ENCODE peak calls at places on chromosomes 6 and 20, in seven cellular contexts. One of them, this sample, is unnamed.

GRCh38 chr20:39899881-39900280 is 789.2 kb downstream of the MAFB start:
- DNase-seq in tibial artery: no peak
- DNase-seq in ovary: no peak
- DNase-seq in fibroblast of lung: no peak
- DNase-seq in dorsolateral prefrontal cortex: no peak
- DNase-seq in ascending aorta: no peak
- DNase-seq in right cardiac atrium: no peak
- DNase-seq in this sample: no peak

GRCh38 chr6:116385462-116385807 is 14.7 kb downstream of the DSE start:
- DNase-seq in ovary: no peak
- DNase-seq in ascending aorta: no peak
- DNase-seq in dorsolateral prefrontal cortex: no peak
- DNase-seq in right cardiac atrium: no peak
- DNase-seq in tibial artery: no peak
- DNase-seq in fibroblast of lung: no peak
- DNase-seq in this sample: no peak

GRCh38 chr6:1047926-1048595 is 263.8 kb upstream of the FOXQ1 start:
- DNase-seq in dorsolateral prefrontal cortex: no peak
- DNase-seq in right cardiac atrium: no peak
- DNase-seq in ascending aorta: no peak
- DNase-seq in ovary: no peak
- DNase-seq in tibial artery: no peak
- DNase-seq in fibroblast of lung: no peak
- DNase-seq in this sample: no peak

GRCh38 chr6:26183581-26184408 is 96.6 kb downstream of the HFE start:
- DNase-seq in tibial artery: peak; percentile 82
- DNase-seq in ovary: peak; percentile 75
- DNase-seq in right cardiac atrium: peak; percentile 66
- DNase-seq in ascending aorta: peak; percentile 84
- DNase-seq in dorsolateral prefrontal cortex: peak; percentile 68
- DNase-seq in fibroblast of lung: peak; percentile 95
- DNase-seq in this sample: peak; percentile 74

GRCh38 chr20:14966203-14966602 is 628.8 kb upstream of the FLRT3 start:
- DNase-seq in tibial artery: no peak
- DNase-seq in ovary: no peak
- DNase-seq in fibroblast of lung: no peak
- DNase-seq in ascending aorta: no peak
- DNase-seq in dorsolateral prefrontal cortex: no peak
- DNase-seq in right cardiac atrium: no peak
- DNase-seq in this sample: no peak

GRCh38 chr20:52959125-52959524 is 13.0 kb upstream of the TSHZ2 start:
- DNase-seq in tibial artery: no peak
- DNase-seq in ovary: no peak
- DNase-seq in fibroblast of lung: peak; percentile 49
- DNase-seq in dorsolateral prefrontal cortex: no peak
- DNase-seq in ascending aorta: no peak
- DNase-seq in right cardiac atrium: no peak
- DNase-seq in this sample: no peak

GRCh38 chr6:126127662-126128061 is 141.3 kb downstream of the TRMT11 start:
- DNase-seq in tibial artery: no peak
- DNase-seq in dorsolateral prefrontal cortex: no peak
- DNase-seq in ascending aorta: no peak
- DNase-seq in ovary: no peak
- DNase-seq in right cardiac atrium: no peak
- DNase-seq in fibroblast of lung: peak; percentile 28
- DNase-seq in this sample: no peak

GRCh38 chr6:11218827-11219826 is 13.3 kb downstream of the NEDD9 start:
- DNase-seq in ascending aorta: no peak
- DNase-seq in dorsolateral prefrontal cortex: no peak
- DNase-seq in right cardiac atrium: peak; percentile 83
- DNase-seq in ovary: no peak
- DNase-seq in fibroblast of lung: no peak
- DNase-seq in tibial artery: peak; percentile 74
- DNase-seq in this sample: peak; percentile 70

GRCh38 chr6:15447546-15448232 is 201.8 kb downstream of the JARID2 start:
- DNase-seq in dorsolateral prefrontal cortex: no peak
- DNase-seq in ascending aorta: no peak
- DNase-seq in ovary: no peak
- DNase-seq in right cardiac atrium: no peak
- DNase-seq in fibroblast of lung: no peak
- DNase-seq in tibial artery: no peak
- DNase-seq in this sample: no peak

GRCh38 chr20:48605364-48606116 is 222.3 kb downstream of the PREX1 start:
- DNase-seq in ovary: no peak
- DNase-seq in fibroblast of lung: no peak
- DNase-seq in tibial artery: peak; percentile 32
- DNase-seq in dorsolateral prefrontal cortex: peak; percentile 17
- DNase-seq in ascending aorta: peak; percentile 24
- DNase-seq in right cardiac atrium: no peak
- DNase-seq in this sample: no peak

GRCh38 chr6:133171989-133172604 is 69.1 kb upstream of the EYA4 start:
- DNase-seq in right cardiac atrium: no peak
- DNase-seq in dorsolateral prefrontal cortex: no peak
- DNase-seq in fibroblast of lung: no peak
- DNase-seq in ascending aorta: no peak
- DNase-seq in ovary: no peak
- DNase-seq in tibial artery: no peak
- DNase-seq in this sample: no peak

GRCh38 chr6:42294759-42295158 is 77.1 kb upstream of the MRPS10 start:
- DNase-seq in fibroblast of lung: peak; percentile 45
- DNase-seq in dorsolateral prefrontal cortex: no peak
- DNase-seq in ovary: no peak
- DNase-seq in right cardiac atrium: no peak
- DNase-seq in ascending aorta: no peak
- DNase-seq in tibial artery: no peak
- DNase-seq in this sample: no peak

GRCh38 chr6:84139311-84139710 is 88.1 kb downstream of the CEP162 start:
- DNase-seq in dorsolateral prefrontal cortex: no peak
- DNase-seq in tibial artery: no peak
- DNase-seq in ascending aorta: no peak
- DNase-seq in right cardiac atrium: no peak
- DNase-seq in fibroblast of lung: no peak
- DNase-seq in ovary: no peak
- DNase-seq in this sample: no peak

GRCh38 chr20:17538517-17539170 is 7.5 kb upstream of the BFSP1 start:
- DNase-seq in ascending aorta: no peak
- DNase-seq in fibroblast of lung: no peak
- DNase-seq in right cardiac atrium: no peak
- DNase-seq in tibial artery: no peak
- DNase-seq in dorsolateral prefrontal cortex: no peak
- DNase-seq in ovary: no peak
- DNase-seq in this sample: no peak

GRCh38 chr6:10520468-10520867 is 683 bp upstream of the GCNT2 start:
- DNase-seq in ovary: no peak
- DNase-seq in ascending aorta: no peak
- DNase-seq in dorsolateral prefrontal cortex: no peak
- DNase-seq in fibroblast of lung: no peak
- DNase-seq in tibial artery: no peak
- DNase-seq in right cardiac atrium: no peak
- DNase-seq in this sample: no peak

GRCh38 chr6:2746557-2747061 is 4.1 kb downstream of the MYLK4 start:
- DNase-seq in fibroblast of lung: no peak
- DNase-seq in dorsolateral prefrontal cortex: no peak
- DNase-seq in ovary: no peak
- DNase-seq in ascending aorta: no peak
- DNase-seq in tibial artery: no peak
- DNase-seq in right cardiac atrium: no peak
- DNase-seq in this sample: no peak

GRCh38 chr20:45323731-45324130 is 15.6 kb upstream of the MATN4 start:
- DNase-seq in dorsolateral prefrontal cortex: no peak
- DNase-seq in tibial artery: no peak
- DNase-seq in right cardiac atrium: no peak
- DNase-seq in ascending aorta: no peak
- DNase-seq in ovary: no peak
- DNase-seq in fibroblast of lung: no peak
- DNase-seq in this sample: no peak

GRCh38 chr20:37755665-37756064 is 61.8 kb downstream of the CTNNBL1 start:
- DNase-seq in ascending aorta: no peak
- DNase-seq in tibial artery: no peak
- DNase-seq in right cardiac atrium: peak; percentile 17
- DNase-seq in fibroblast of lung: no peak
- DNase-seq in ovary: no peak
- DNase-seq in dorsolateral prefrontal cortex: peak; percentile 64
- DNase-seq in this sample: no peak

GRCh38 chr6:128047989-128048388 is 147.1 kb upstream of the THEMIS start:
- DNase-seq in right cardiac atrium: no peak
- DNase-seq in fibroblast of lung: no peak
- DNase-seq in tibial artery: no peak
- DNase-seq in ovary: no peak
- DNase-seq in dorsolateral prefrontal cortex: no peak
- DNase-seq in ascending aorta: no peak
- DNase-seq in this sample: no peak

GRCh38 chr20:5652626-5653573 is 97.3 kb upstream of the SHLD1 start:
- DNase-seq in tibial artery: peak; percentile 39
- DNase-seq in ovary: no peak
- DNase-seq in right cardiac atrium: no peak
- DNase-seq in dorsolateral prefrontal cortex: no peak
- DNase-seq in ascending aorta: no peak
- DNase-seq in fibroblast of lung: peak; percentile 89
- DNase-seq in this sample: no peak

GRCh38 chr6:111841822-111842221 is 31.4 kb downstream of the FYN start:
- DNase-seq in ovary: no peak
- DNase-seq in dorsolateral prefrontal cortex: no peak
- DNase-seq in right cardiac atrium: no peak
- DNase-seq in tibial artery: no peak
- DNase-seq in ascending aorta: no peak
- DNase-seq in fibroblast of lung: peak; percentile 65
- DNase-seq in this sample: no peak

GRCh38 chr6:18503588-18504231 is 116.6 kb downstream of the RNF144B start:
- DNase-seq in dorsolateral prefrontal cortex: peak; percentile 62
- DNase-seq in ascending aorta: peak; percentile 78
- DNase-seq in ovary: peak; percentile 50
- DNase-seq in fibroblast of lung: peak; percentile 86
- DNase-seq in right cardiac atrium: peak; percentile 26
- DNase-seq in tibial artery: no peak
- DNase-seq in this sample: peak; percentile 58

GRCh38 chr6:75376347-75377024 is 91.9 kb upstream of the TMEM30A start:
- DNase-seq in right cardiac atrium: no peak
- DNase-seq in ascending aorta: no peak
- DNase-seq in tibial artery: no peak
- DNase-seq in ovary: no peak
- DNase-seq in dorsolateral prefrontal cortex: no peak
- DNase-seq in fibroblast of lung: no peak
- DNase-seq in this sample: no peak

GRCh38 chr6:159170333-159170672 is 1.1 kb downstream of the FNDC1 start:
- DNase-seq in ovary: no peak
- DNase-seq in fibroblast of lung: no peak
- DNase-seq in right cardiac atrium: no peak
- DNase-seq in tibial artery: no peak
- DNase-seq in dorsolateral prefrontal cortex: no peak
- DNase-seq in ascending aorta: no peak
- DNase-seq in this sample: no peak

GRCh38 chr6:159170999-159171712 is 2.0 kb downstream of the FNDC1 start:
- DNase-seq in tibial artery: no peak
- DNase-seq in ascending aorta: peak; percentile 66
- DNase-seq in fibroblast of lung: peak; percentile 60
- DNase-seq in ovary: no peak
- DNase-seq in right cardiac atrium: peak; percentile 25
- DNase-seq in dorsolateral prefrontal cortex: no peak
- DNase-seq in this sample: peak; percentile 46

GRCh38 chr6:159169193-159169555 is at the start of gene FNDC1:
- DNase-seq in ascending aorta: peak; percentile 66
- DNase-seq in tibial artery: no peak
- DNase-seq in right cardiac atrium: peak; percentile 34
- DNase-seq in fibroblast of lung: no peak
- DNase-seq in ovary: no peak
- DNase-seq in dorsolateral prefrontal cortex: no peak
- DNase-seq in this sample: no peak

GRCh38 chr6:159168536-159169192 is 536 bp upstream of the FNDC1 start:
- DNase-seq in fibroblast of lung: peak; percentile 49
- DNase-seq in right cardiac atrium: peak; percentile 54
- DNase-seq in ascending aorta: peak; percentile 69
- DNase-seq in ovary: peak; percentile 20
- DNase-seq in dorsolateral prefrontal cortex: no peak
- DNase-seq in tibial artery: no peak
- DNase-seq in this sample: no peak

GRCh38 chr6:159169557-159170332 is 545 bp downstream of the FNDC1 start:
- DNase-seq in fibroblast of lung: peak; percentile 21
- DNase-seq in ovary: no peak
- DNase-seq in dorsolateral prefrontal cortex: no peak
- DNase-seq in ascending aorta: peak; percentile 65
- DNase-seq in right cardiac atrium: peak; percentile 18
- DNase-seq in tibial artery: no peak
- DNase-seq in this sample: peak; percentile 78
- H3K4me3 ChIP-seq in fibroblast of lung: no peak overlapping the region
- H3K4me3 ChIP-seq in ovary: peak overlapping the region; percentile 32
- H3K4me3 ChIP-seq in dorsolateral prefrontal cortex: peak overlapping the region; percentile 17
- H3K4me3 ChIP-seq in ascending aorta: peak overlapping the region; percentile 51
- H3K4me3 ChIP-seq in right cardiac atrium: peak overlapping the region; percentile 36
- H3K4me3 ChIP-seq in tibial artery: peak overlapping the region; percentile 55
- H3K4me3 ChIP-seq in this sample: peak overlapping the region; percentile 26

GRCh38 chr6:4503700-4504099 is 272.5 kb upstream of the CDYL start:
- DNase-seq in fibroblast of lung: no peak
- DNase-seq in ovary: no peak
- DNase-seq in dorsolateral prefrontal cortex: no peak
- DNase-seq in right cardiac atrium: no peak
- DNase-seq in ascending aorta: no peak
- DNase-seq in tibial artery: no peak
- DNase-seq in this sample: no peak
- H3K27ac ChIP-seq in fibroblast of lung: no peak overlapping the region
- H3K27ac ChIP-seq in ovary: no peak overlapping the region
- H3K27ac ChIP-seq in dorsolateral prefrontal cortex: no peak overlapping the region
- H3K27ac ChIP-seq in right cardiac atrium: no peak overlapping the region
- H3K27ac ChIP-seq in ascending aorta: no peak overlapping the region
- H3K27ac ChIP-seq in tibial artery: no peak overlapping the region
- H3K27ac ChIP-seq in this sample: no peak overlapping the region

GRCh38 chr20:63261808-63262528 is 7.7 kb upstream of the NKAIN4 start:
- DNase-seq in ascending aorta: no peak
- DNase-seq in right cardiac atrium: no peak
- DNase-seq in fibroblast of lung: no peak
- DNase-seq in dorsolateral prefrontal cortex: no peak
- DNase-seq in ovary: no peak
- DNase-seq in tibial artery: no peak
- DNase-seq in this sample: no peak
- H3K27me3 ChIP-seq in ascending aorta: no peaks in the 10 kb centered on the region
- H3K27me3 ChIP-seq in right cardiac atrium: no peaks in the 10 kb centered on the region
- H3K27me3 ChIP-seq in fibroblast of lung: peaks cover 36% of the 10 kb centered on the region
- H3K27me3 ChIP-seq in dorsolateral prefrontal cortex: peaks cover 15% of the 10 kb centered on the region
- H3K27me3 ChIP-seq in ovary: no peaks in the 10 kb centered on the region
- H3K27me3 ChIP-seq in tibial artery: peaks cover 91% of the 10 kb centered on the region
- H3K27me3 ChIP-seq in this sample: peaks cover 4% of the 10 kb centered on the region

DNA sequence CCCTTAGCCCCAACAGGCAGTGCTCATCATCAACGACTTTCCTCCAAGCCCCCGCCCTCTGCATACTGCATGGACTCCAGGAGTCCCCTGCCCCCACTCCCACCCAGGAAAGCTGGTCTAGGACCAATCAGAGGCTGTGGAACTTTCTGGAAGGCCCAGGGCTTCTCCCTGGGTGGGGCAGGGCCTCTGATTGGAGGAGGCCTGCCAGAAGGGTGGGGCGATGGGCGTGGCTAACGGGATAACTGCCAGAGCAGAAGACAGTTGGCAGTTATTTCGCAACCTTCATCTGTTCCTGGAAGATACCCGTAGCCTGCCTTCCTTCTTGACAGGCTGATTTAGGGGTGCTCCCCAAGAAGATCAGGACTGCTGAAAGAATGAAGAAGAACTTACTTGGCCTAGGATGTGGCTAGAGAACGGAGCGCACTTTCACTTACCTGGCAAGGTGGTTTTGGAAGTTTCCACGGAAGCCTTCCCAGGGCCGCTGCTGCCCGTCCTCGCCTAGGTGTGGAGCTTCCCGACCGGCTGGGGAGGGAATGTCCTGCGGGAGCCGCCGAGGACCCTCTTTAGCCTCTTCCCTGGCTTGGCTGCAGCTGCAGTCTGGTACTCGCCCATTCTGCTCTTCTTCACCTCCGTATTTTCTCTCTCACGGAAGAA is 209.0 kb downstream of the LRFN2 start:
- DNase-seq in ovary: no peak
- DNase-seq in ascending aorta: no peak
- DNase-seq in right cardiac atrium: no peak
- DNase-seq in tibial artery: no peak
- DNase-seq in fibroblast of lung: no peak
- DNase-seq in dorsolateral prefrontal cortex: no peak
- DNase-seq in this sample: no peak
- H3K4me3 ChIP-seq in ovary: no peak overlapping the region
- H3K4me3 ChIP-seq in ascending aorta: no peak overlapping the region
- H3K4me3 ChIP-seq in right cardiac atrium: no peak overlapping the region
- H3K4me3 ChIP-seq in tibial artery: no peak overlapping the region
- H3K4me3 ChIP-seq in fibroblast of lung: no peak overlapping the region
- H3K4me3 ChIP-seq in dorsolateral prefrontal cortex: no peak overlapping the region
- H3K4me3 ChIP-seq in this sample: no peak overlapping the region